ENCODE peak calls at places on chromosomes 6 and 20, in seven cellular contexts. Y is smooth muscle cell of the brain vasculature, R is psoas muscle, V is NCI-H2081, A is GM20000, S is heart left ventricle, F is GM23338. D is an unnamed sample.

GRCh38 chr6:149450679-149451360 is 34.0 kb downstream of the ZC3H12D start:
- DNase-seq in Y (no peak), R (peak), V (no peak), A (no peak), S (peak), F (peak), D (peak)

GRCh38 chr6:17768881-17769280 is 62.2 kb upstream of the NUP153 start:
- DNase-seq in Y (no peak), R (no peak), V (no peak), A (no peak), S (no peak), F (no peak), D (no peak)

GRCh38 chr20:24045621-24046020 is 57.0 kb upstream of the GGTLC1 start:
- DNase-seq in Y (no peak), R (no peak), V (no peak), A (no peak), S (no peak), F (no peak), D (no peak)

GRCh38 chr6:149127212-149127611 is 190.3 kb upstream of the TAB2 start:
- DNase-seq in Y (no peak), R (no peak), V (no peak), A (no peak), S (no peak), F (no peak), D (no peak)

GRCh38 chr6:1838604-1839003 is 228.9 kb downstream of the FOXC1 start:
- DNase-seq in Y (no peak), R (no peak), V (no peak), A (no peak), S (no peak), F (no peak), D (no peak)

GRCh38 chr6:39908838-39909583 is 25.3 kb downstream of the MOCS1 start:
- DNase-seq in Y (no peak), R (no peak), V (no peak), A (no peak), S (no peak), F (no peak), D (no peak)

GRCh38 chr6:156102129-156102528 is 646.5 kb upstream of the NOX3 start:
- DNase-seq in Y (no peak), R (no peak), V (no peak), A (no peak), S (no peak), F (peak), D (no peak)

GRCh38 chr6:38156818-38157565 is 337.5 kb downstream of the ZFAND3 start:
- DNase-seq in Y (no peak), R (no peak), V (no peak), A (no peak), S (peak), F (no peak), D (no peak)

GRCh38 chr6:166633732-166634535 is 6.9 kb upstream of the RPS6KA2 start:
- DNase-seq in Y (no peak), R (peak), V (no peak), A (no peak), S (peak), F (no peak), D (no peak)

GRCh38 chr20:5719861-5720401 is 30.3 kb upstream of the SHLD1 start:
- DNase-seq in Y (no peak), R (no peak), V (no peak), A (no peak), S (no peak), F (no peak), D (peak)

GRCh38 chr6:148530976-148531375 is 188.3 kb downstream of the SASH1 start:
- DNase-seq in Y (no peak), R (no peak), V (no peak), A (no peak), S (no peak), F (no peak), D (no peak)

GRCh38 chr6:90764001-90764400 is 177.1 kb upstream of the MAP3K7 start:
- DNase-seq in Y (no peak), R (no peak), V (no peak), A (no peak), S (no peak), F (no peak), D (no peak)

GRCh38 chr20:38125157-38126056 is 39.7 kb downstream of the TGM2 start:
- DNase-seq in Y (no peak), R (peak), V (peak), A (no peak), S (peak), F (no peak), D (peak)

GRCh38 chr6:21371676-21372161 is 221.8 kb upstream of the SOX4 start:
- DNase-seq in Y (peak), R (no peak), V (no peak), A (no peak), S (no peak), F (no peak), D (no peak)

GRCh38 chr20:57310821-57311514 is 18.6 kb upstream of the SPO11 start:
- DNase-seq in Y (no peak), R (no peak), V (no peak), A (no peak), S (no peak), F (no peak), D (no peak)

GRCh38 chr6:150002710-150003109 is 22.6 kb downstream of the RAET1L start:
- DNase-seq in Y (no peak), R (no peak), V (no peak), A (no peak), S (no peak), F (no peak), D (no peak)

GRCh38 chr6:18920701-18921100 is 533.6 kb downstream of the RNF144B start:
- DNase-seq in Y (no peak), R (no peak), V (no peak), A (no peak), S (no peak), F (no peak), D (no peak)

GRCh38 chr6:5333653-5334052 is 72.3 kb downstream of the FARS2 start:
- DNase-seq in Y (no peak), R (no peak), V (peak), A (no peak), S (no peak), F (no peak), D (no peak)

GRCh38 chr6:152508477-152508876 is 128.7 kb downstream of the SYNE1 start:
- DNase-seq in Y (no peak), R (no peak), V (no peak), A (no peak), S (no peak), F (no peak), D (no peak)

GRCh38 chr6:11812439-11812838 is 33.8 kb upstream of the ADTRP start:
- DNase-seq in Y (no peak), R (no peak), V (no peak), A (peak), S (no peak), F (no peak), D (no peak)

GRCh38 chr6:135094403-135094821 is 39.8 kb upstream of the HBS1L start:
- DNase-seq in Y (no peak), R (no peak), V (no peak), A (no peak), S (no peak), F (no peak), D (no peak)

GRCh38 chr6:151475653-151476523 is 17.9 kb upstream of the CCDC170 start:
- DNase-seq in Y (no peak), R (no peak), V (peak), A (peak), S (no peak), F (peak), D (peak)

GRCh38 chr20:14777571-14777970 is 440.2 kb upstream of the FLRT3 start:
- DNase-seq in Y (no peak), R (no peak), V (no peak), A (no peak), S (no peak), F (no peak), D (no peak)

GRCh38 chr6:131383421-131384411 is 189.3 kb upstream of the ARG1 start:
- DNase-seq in Y (no peak), R (no peak), V (no peak), A (no peak), S (no peak), F (no peak), D (no peak)

GRCh38 chr6:3190056-3190455 is 32.7 kb upstream of the TUBB2A start:
- DNase-seq in Y (no peak), R (no peak), V (no peak), A (no peak), S (no peak), F (no peak), D (no peak)

GRCh38 chr6:104286641-104287040 is 573.1 kb downstream of the HACE1 start:
- DNase-seq in Y (no peak), R (no peak), V (no peak), A (no peak), S (no peak), F (no peak), D (no peak)

GRCh38 chr6:42365021-42365420 is 86.7 kb downstream of the TRERF1 start:
- DNase-seq in Y (no peak), R (no peak), V (no peak), A (no peak), S (no peak), F (no peak), D (no peak)

GRCh38 chr20:2172305-2173175 is 70.9 kb downstream of the STK35 start:
- DNase-seq in Y (peak), R (peak), V (peak), A (peak), S (peak), F (peak), D (peak)

GRCh38 chr6:157688960-157689599 is 134.0 kb upstream of the SNX9 start:
- DNase-seq in Y (no peak), R (no peak), V (no peak), A (no peak), S (no peak), F (peak), D (no peak)

D was measured in NCI-H345.